ENCODE peak calls at places on chromosomes 16 and 17, in six cellular contexts. M, H, F, L, O and V are unnamed samples.

GRCh38 chr17:17416007-17416399 is 60.8 kb upstream of the MED9 start:
- DNase-seq in M (peak; percentile 83), H (peak; percentile 83), F (peak; percentile 84), L (peak; percentile 84), O (no peak), V (peak; percentile 15)

GRCh38 chr17:72916991-72917390 is 175.5 kb downstream of the SLC39A11 start:
- DNase-seq in M (peak; percentile 42), H (no peak), F (no peak), L (no peak), O (no peak), V (no peak)

GRCh38 chr16:50695017-50696000 is 1.9 kb downstream of the NOD2 start:
- DNase-seq in M (no peak), H (no peak), F (no peak), L (no peak), O (no peak), V (no peak)

GRCh38 chr17:51045616-51046526 is 74.8 kb downstream of the SPAG9 start:
- DNase-seq in M (no peak), H (no peak), F (no peak), L (peak; percentile 43), O (no peak), V (peak; percentile 54)

GRCh38 chr16:89785523-89786155 is 30.8 kb downstream of the FANCA start:
- DNase-seq in M (no peak), H (no peak), F (no peak), L (no peak), O (no peak), V (no peak)

GRCh38 chr16:51576498-51576897 is 425.4 kb upstream of the SALL1 start:
- DNase-seq in M (no peak), H (no peak), F (no peak), L (no peak), O (no peak), V (no peak)

GRCh38 chr17:6666077-6666521 is 14.5 kb downstream of the C17orf100 start:
- DNase-seq in M (peak; percentile 79), H (peak; percentile 80), F (peak; percentile 90), L (peak; percentile 87), O (peak; percentile 66), V (peak; percentile 77)

GRCh38 chr17:13008461-13008860 is 9.4 kb downstream of the ELAC2 start:
- DNase-seq in M (no peak), H (no peak), F (no peak), L (no peak), O (no peak), V (no peak)

GRCh38 chr17:12686486-12686885 is 20.8 kb downstream of the MYOCD start:
- DNase-seq in M (no peak), H (no peak), F (no peak), L (no peak), O (no peak), V (no peak)

GRCh38 chr17:64339516-64340475 is 50.9 kb downstream of the PECAM1 start:
- DNase-seq in M (no peak), H (peak; percentile 28), F (no peak), L (no peak), O (no peak), V (no peak)

GRCh38 chr17:50763716-50764450 is 3.4 kb downstream of the ANKRD40CL start:
- DNase-seq in M (no peak), H (no peak), F (no peak), L (peak; percentile 43), O (no peak), V (no peak)

DNA sequence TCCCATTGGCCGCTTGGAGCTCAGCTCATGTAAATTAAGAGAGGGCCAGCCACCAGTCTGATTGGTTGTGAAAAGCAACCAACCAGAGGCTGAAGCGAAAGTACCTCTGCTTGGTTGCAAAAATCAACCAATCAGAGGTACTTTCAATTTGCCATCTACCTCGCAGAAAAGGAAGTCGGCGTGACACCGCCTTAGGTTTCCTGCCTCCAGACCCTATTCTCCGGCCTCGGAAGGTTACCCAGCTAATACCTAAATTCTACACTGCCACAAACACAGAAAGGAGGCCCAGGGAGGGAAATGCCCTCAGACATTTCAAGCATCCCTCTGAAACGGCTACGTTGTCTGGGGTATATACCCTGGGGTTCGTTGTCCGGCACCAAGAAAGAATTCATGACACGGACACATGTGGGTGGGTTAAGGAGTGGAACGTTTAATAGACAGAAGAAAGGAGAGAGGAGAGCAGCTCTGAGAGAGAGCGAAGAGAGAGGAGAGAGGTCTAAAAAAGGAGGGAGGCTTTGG is 481.3 kb downstream of the TMEM114 start:
- DNase-seq in M (no peak), H (no peak), F (no peak), L (no peak), O (no peak), V (no peak)
- H2BK15ac ChIP-seq in M (no peak overlapping the region), H (no peak overlapping the region), F (no peak overlapping the region), L (no peak overlapping the region), O (no peak overlapping the region), V (no peak overlapping the region)

GRCh38 chr17:30454635-30455034 is 22.6 kb upstream of the GOSR1 start:
- DNase-seq in M (no peak), H (no peak), F (no peak), L (no peak), O (no peak), V (no peak)
- H2BK15ac ChIP-seq in M (no peak overlapping the region), H (no peak overlapping the region), F (no peak overlapping the region), L (no peak overlapping the region), O (no peak overlapping the region), V (no peak overlapping the region)

GRCh38 chr17:62101519-62101918 is 36.4 kb upstream of the MED13 start:
- DNase-seq in M (no peak), H (no peak), F (no peak), L (no peak), O (no peak), V (no peak)

GRCh38 chr17:62109378-62109902 is 44.4 kb upstream of the MED13 start:
- DNase-seq in M (peak; percentile 60), H (peak; percentile 42), F (peak; percentile 95), L (peak; percentile 94), O (peak; percentile 80), V (peak; percentile 18)

GRCh38 chr17:62105361-62105760 is 40.3 kb upstream of the MED13 start:
- DNase-seq in M (no peak), H (no peak), F (no peak), L (no peak), O (no peak), V (no peak)

GRCh38 chr17:62109924-62110323 is 44.8 kb upstream of the MED13 start:
- DNase-seq in M (no peak), H (no peak), F (no peak), L (no peak), O (no peak), V (no peak)

GRCh38 chr17:62105861-62106260 is 40.8 kb upstream of the MED13 start:
- DNase-seq in M (no peak), H (no peak), F (no peak), L (no peak), O (no peak), V (no peak)
- H2BK15ac ChIP-seq in M (no peak overlapping the region), H (no peak overlapping the region), F (no peak overlapping the region), L (no peak overlapping the region), O (no peak overlapping the region), V (no peak overlapping the region)

GRCh38 chr17:56771975-56772374 is 61.7 kb downstream of the C17orf67 start:
- DNase-seq in M (no peak), H (no peak), F (no peak), L (no peak), O (no peak), V (no peak)
- H2BK15ac ChIP-seq in M (no peak overlapping the region), H (no peak overlapping the region), F (no peak overlapping the region), L (no peak overlapping the region), O (no peak overlapping the region), V (no peak overlapping the region)